ENCODE peak calls at places on chromosomes 5 and 9, in four cellular contexts. J, L, H and T are unnamed samples.
A peak's percentile ranks its signal among the peaks of the same experiment; 100 is the strongest.

GRCh38 chr5:143336485-143336884 is 67.0 kb downstream of the NR3C1 start:
- DNase-seq in L (no peak), H (no peak), J (no peak), T (no peak)

GRCh38 chr9:99135498-99135897 is 30.6 kb downstream of the TGFBR1 start:
- DNase-seq in J (no peak), H (no peak), L (no peak), T (no peak)

GRCh38 chr5:61399679-61400078 is 67.6 kb downstream of the ZSWIM6 start:
- DNase-seq in H (no peak), J (no peak), L (no peak), T (no peak)

GRCh38 chr9:123475407-123475806 is 119.4 kb downstream of the CRB2 start:
- DNase-seq in J (no peak), H (no peak), L (no peak), T (no peak)

GRCh38 chr5:170225326-170226137 is 7.3 kb upstream of the C5orf58 start:
- DNase-seq in J (peak; percentile 67), H (peak; percentile 76), L (peak; percentile 68), T (peak; percentile 98)

GRCh38 chr9:37017546-37017945 is 16.5 kb downstream of the PAX5 start:
- DNase-seq in H (no peak), L (no peak), J (no peak), T (no peak)

GRCh38 chr9:18467696-18468095 is 6.3 kb upstream of the ADAMTSL1 start:
- DNase-seq in H (no peak), L (no peak), J (no peak), T (no peak)

GRCh38 chr5:109146611-109147010 is 263.2 kb downstream of the PJA2 start:
- DNase-seq in J (no peak), L (no peak), H (no peak), T (no peak)

GRCh38 chr5:9622891-9623547 is 7.1 kb downstream of the TAS2R1 start:
- DNase-seq in J (no peak), H (no peak), L (no peak), T (no peak)

GRCh38 chr5:91175708-91176107 is 207.4 kb downstream of the ARRDC3 start:
- DNase-seq in J (no peak), H (no peak), L (no peak), T (no peak)

GRCh38 chr9:114361542-114361941 is 26.2 kb downstream of the AKNA start:
- DNase-seq in L (no peak), H (no peak), J (no peak), T (no peak)

GRCh38 chr9:127572961-127573727 is 38.9 kb upstream of the STXBP1 start:
- DNase-seq in H (no peak), J (no peak), L (no peak), T (no peak)

GRCh38 chr5:91307023-91307422 is 76.1 kb downstream of the ARRDC3 start:
- DNase-seq in L (no peak), J (no peak), H (peak; percentile 54), T (peak; percentile 61)

GRCh38 chr9:123735376-123735775 is 194.6 kb downstream of the DENND1A start:
- DNase-seq in L (no peak), J (no peak), H (no peak), T (no peak)

GRCh38 chr5:56512314-56512996 is 279.3 kb upstream of the ANKRD55 start:
- DNase-seq in L (no peak), H (no peak), J (no peak), T (no peak)

GRCh38 chr9:69379250-69379982 is 54.4 kb downstream of the ENTREP1 start:
- DNase-seq in L (no peak), H (no peak), J (no peak), T (no peak)

GRCh38 chr5:135235002-135235401 is 164.0 kb downstream of the MACROH2A1 start:
- DNase-seq in L (no peak), J (no peak), H (no peak), T (no peak)

GRCh38 chr5:1400211-1400855 is 44.9 kb downstream of the SLC6A3 start:
- DNase-seq in H (no peak), J (no peak), L (no peak), T (no peak)

GRCh38 chr5:69368458-69369368 is 607 bp downstream of the AK6 start:
- DNase-seq in H (no peak), L (peak; percentile 59), J (no peak), T (no peak)

GRCh38 chr9:95722141-95722540 is 153.3 kb upstream of the ERCC6L2 start:
- DNase-seq in J (no peak), L (no peak), H (no peak), T (no peak)

DNA sequence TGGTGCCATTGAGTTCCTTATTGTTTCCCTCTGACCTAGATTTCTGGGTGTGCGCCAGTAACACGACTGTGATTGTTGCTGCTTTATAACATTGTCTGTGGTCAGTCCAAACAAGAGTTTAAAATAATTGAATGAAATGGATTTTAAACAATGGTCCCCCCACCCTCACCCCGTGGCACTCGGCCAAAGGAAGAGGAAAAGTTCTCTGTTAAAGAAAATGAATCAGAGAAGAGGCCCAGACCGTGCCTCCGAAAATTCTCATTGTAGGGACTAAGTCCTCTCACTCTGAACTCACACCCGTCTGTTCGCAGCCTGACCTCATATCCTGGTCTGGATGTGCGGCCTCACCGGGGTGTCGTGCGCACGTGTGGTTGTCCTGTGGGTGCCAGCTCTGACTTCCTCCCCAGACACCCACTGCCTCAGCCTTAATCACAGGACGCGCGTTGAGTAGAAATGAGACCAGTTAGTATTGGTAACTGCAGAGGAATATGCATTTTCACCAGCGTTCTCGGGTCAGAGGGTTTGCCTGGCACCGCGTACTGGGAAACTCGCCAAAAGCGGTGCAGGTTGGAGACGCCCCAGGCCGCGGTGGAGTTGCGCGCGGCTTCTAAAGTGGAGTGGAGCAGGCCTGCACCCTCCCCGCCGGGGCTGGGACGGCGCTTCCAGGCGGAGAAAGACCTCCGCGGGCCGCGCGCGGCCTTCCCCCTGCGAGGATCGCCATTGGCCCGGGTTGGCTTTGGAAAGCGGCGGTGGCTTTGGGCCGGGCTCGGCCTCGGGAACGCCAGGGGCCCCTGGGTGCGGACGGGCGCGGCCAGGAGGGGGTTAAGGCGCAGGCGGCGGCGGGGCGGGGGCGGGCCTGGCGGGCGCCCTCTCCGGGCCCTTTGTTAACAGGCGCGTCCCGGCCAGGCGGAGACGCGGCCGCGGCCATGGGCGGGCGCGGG is at the start of gene ABL1:
- DNase-seq in L (peak; percentile 82), J (peak; percentile 74), H (peak; percentile 70), T (peak; percentile 57)
- TF ChIP-seq POLR2A in L (peak; percentile 15), J (no peak), H (no peak), T (no peak)

DNA sequence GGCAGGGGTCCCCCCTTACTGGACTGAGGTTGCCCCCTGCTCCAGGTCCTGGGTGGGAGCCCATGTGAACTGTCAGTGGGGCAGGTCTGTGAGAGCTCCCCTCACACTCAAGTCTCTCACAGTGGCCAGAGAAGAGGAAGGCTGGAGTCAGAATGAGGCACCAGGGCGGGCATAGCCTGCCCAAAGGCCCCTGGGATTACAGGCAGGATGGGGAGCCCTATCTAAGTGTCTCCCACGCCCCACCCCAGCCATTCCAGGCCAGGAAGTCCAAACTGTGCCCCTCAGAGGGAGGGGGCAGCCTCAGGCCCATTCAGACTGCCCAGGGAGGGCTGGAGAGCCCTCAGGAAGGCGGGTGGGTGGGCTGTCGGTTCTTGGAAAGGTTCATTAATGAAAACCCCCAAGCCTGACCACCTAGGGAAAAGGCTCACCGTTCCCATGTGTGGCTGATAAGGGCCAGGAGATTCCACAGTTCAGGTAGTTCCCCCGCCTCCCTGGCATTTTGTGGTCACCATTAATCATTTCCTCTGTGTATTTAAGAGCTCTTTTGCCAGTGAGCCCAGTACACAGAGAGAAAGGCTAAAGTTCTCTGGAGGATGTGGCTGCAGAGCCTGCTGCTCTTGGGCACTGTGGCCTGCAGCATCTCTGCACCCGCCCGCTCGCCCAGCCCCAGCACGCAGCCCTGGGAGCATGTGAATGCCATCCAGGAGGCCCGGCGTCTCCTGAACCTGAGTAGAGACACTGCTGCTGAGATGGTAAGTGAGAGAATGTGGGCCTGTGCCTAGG is at the start of gene CSF2:
- DNase-seq in H (no peak), L (no peak), J (no peak), T (no peak)
- H3K4me1 ChIP-seq in H (no peaks in the 10 kb centered on the region), L (peaks cover 11% of the 10 kb centered on the region), J (no peaks in the 10 kb centered on the region), T (no peaks in the 10 kb centered on the region)

GRCh38 chr9:129884220-129885017 is 49.2 kb downstream of the USP20 start:
- DNase-seq in L (peak; percentile 76), H (peak; percentile 83), J (peak; percentile 86), T (peak; percentile 75)

GRCh38 chr9:129886226-129887174 is 51.2 kb downstream of the USP20 start:
- DNase-seq in L (no peak), J (no peak), H (no peak), T (no peak)

GRCh38 chr9:129885670-129886106 is 50.4 kb downstream of the USP20 start:
- DNase-seq in H (peak; percentile 91), L (peak; percentile 79), J (peak; percentile 93), T (peak; percentile 85)

GRCh38 chr9:129887210-129888084 is 52.2 kb downstream of the USP20 start:
- DNase-seq in H (no peak), L (no peak), J (no peak), T (no peak)

GRCh38 chr9:129885018-129885669 is 49.9 kb downstream of the USP20 start:
- DNase-seq in H (no peak), J (no peak), L (no peak), T (peak; percentile 40)
- TF ChIP-seq POLR2A in H (no peak), J (no peak), L (no peak), T (no peak)

DNA sequence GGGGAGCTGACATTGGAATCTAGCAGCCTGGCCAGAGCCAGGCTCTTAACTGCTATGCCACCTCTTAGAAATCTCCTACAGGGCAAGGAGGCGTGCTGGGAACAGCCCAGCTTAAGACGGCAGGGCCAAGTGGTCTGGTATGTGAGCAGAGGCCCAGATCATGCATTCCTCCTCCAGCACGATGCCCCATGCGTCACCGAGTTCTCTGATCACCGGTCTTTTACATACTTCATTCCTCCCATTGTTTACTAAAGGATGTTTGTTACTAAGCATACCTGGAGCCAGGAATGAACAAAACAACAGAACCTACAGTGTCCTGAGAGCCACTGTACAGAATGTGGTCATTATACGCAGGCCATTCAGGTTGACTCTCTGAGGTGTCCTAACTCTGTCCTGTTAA is 73.8 kb downstream of the TRIO start:
- DNase-seq in J (no peak), H (no peak), L (no peak), T (no peak)
- H3K4me1 ChIP-seq in J (no peaks in the 10 kb centered on the region), H (peaks cover 29% of the 10 kb centered on the region), L (peaks cover 80% of the 10 kb centered on the region), T (peaks cover 30% of the 10 kb centered on the region)

GRCh38 chr5:173855995-173856656 is 32.0 kb upstream of the CPEB4 start:
- DNase-seq in L (no peak), H (no peak), J (no peak), T (no peak)
- TF ChIP-seq POLR2A in L (no peak), H (no peak), J (no peak), T (no peak)

GRCh38 chr9:16134351-16134750 is 581.5 kb downstream of the CCDC171 start:
- DNase-seq in J (no peak), L (no peak), H (no peak), T (no peak)
- H3K4me1 ChIP-seq in J (no peaks in the 10 kb centered on the region), L (peaks cover 21% of the 10 kb centered on the region), H (no peaks in the 10 kb centered on the region), T (no peaks in the 10 kb centered on the region)

DNA sequence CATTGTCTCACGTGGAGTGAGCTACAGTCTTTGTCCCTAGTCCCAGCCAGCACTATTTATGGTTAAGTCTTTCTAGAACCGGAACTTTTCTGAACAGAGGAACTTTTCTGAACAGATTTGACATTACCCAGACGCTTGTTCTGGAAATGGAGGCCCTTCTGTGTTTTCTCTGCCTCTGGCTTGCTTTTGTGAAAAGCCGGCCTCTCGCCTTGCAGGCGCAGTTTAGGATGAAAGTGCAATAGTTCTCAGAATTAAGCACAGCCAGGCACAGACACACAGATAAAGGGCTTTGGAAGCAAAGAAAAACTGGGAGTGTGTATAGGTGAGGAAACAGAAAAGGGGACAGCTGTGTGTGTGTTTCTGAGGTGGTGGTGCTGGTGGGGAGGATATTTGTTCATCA is 5.9 kb downstream of the GDNF start:
- DNase-seq in L (no peak), J (no peak), H (no peak), T (no peak)
- TF ChIP-seq POLR2A in L (no peak), J (no peak), H (no peak), T (no peak)

GRCh38 chr9:134491436-134491835 is 150.2 kb upstream of the COL5A1 start:
- DNase-seq in J (no peak), L (no peak), H (no peak), T (no peak)
- H3K4me1 ChIP-seq in J (no peaks in the 10 kb centered on the region), L (no peaks in the 10 kb centered on the region), H (peaks cover 4% of the 10 kb centered on the region), T (no peaks in the 10 kb centered on the region)